ENCODE peak calls at places on chromosomes 12 and 14, in ten cellular contexts. One of them, this sample, is unnamed.
A peak's percentile ranks its signal among the peaks of the same experiment; 100 is the strongest.

GRCh38 chr12:22588817-22589216 is 36.2 kb upstream of the ETNK1 start:
- DNase-seq in fibroblast of the conjunctiva: no peak
- DNase-seq in HT1080: peak; percentile 1
- DNase-seq in progenitor cell of endocrine pancreas: no peak
- DNase-seq in left ventricle myocardium superior: no peak
- DNase-seq in MCF 10A: no peak
- DNase-seq in activated CD4-positive, alpha-beta T cell treated with anti-CD3 and anti-CD28 coated beads for 4 hours: no peak
- DNase-seq in effector memory CD4-positive, alpha-beta T cell: no peak
- DNase-seq in endothelial cell: no peak
- DNase-seq in heart right ventricle: no peak
- DNase-seq in this sample: no peak

GRCh38 chr12:94109154-94109553 is 39.2 kb upstream of the PLXNC1 start:
- DNase-seq in fibroblast of the conjunctiva: peak; percentile 29
- DNase-seq in HT1080: peak; percentile 61
- DNase-seq in progenitor cell of endocrine pancreas: no peak
- DNase-seq in left ventricle myocardium superior: no peak
- DNase-seq in MCF 10A: no peak
- DNase-seq in activated CD4-positive, alpha-beta T cell treated with anti-CD3 and anti-CD28 coated beads for 4 hours: peak; percentile 60
- DNase-seq in effector memory CD4-positive, alpha-beta T cell: no peak
- DNase-seq in endothelial cell: no peak
- DNase-seq in heart right ventricle: no peak
- DNase-seq in this sample: peak; percentile 77

GRCh38 chr12:40313928-40314327 is 89.1 kb downstream of the LRRK2 start:
- DNase-seq in fibroblast of the conjunctiva: no peak
- DNase-seq in HT1080: no peak
- DNase-seq in progenitor cell of endocrine pancreas: no peak
- DNase-seq in left ventricle myocardium superior: no peak
- DNase-seq in MCF 10A: no peak
- DNase-seq in activated CD4-positive, alpha-beta T cell treated with anti-CD3 and anti-CD28 coated beads for 4 hours: no peak
- DNase-seq in effector memory CD4-positive, alpha-beta T cell: no peak
- DNase-seq in endothelial cell: no peak
- DNase-seq in heart right ventricle: no peak
- DNase-seq in this sample: no peak

GRCh38 chr14:75811862-75812505 is 150.9 kb downstream of the TTLL5 start:
- DNase-seq in fibroblast of the conjunctiva: no peak
- DNase-seq in HT1080: no peak
- DNase-seq in progenitor cell of endocrine pancreas: no peak
- DNase-seq in left ventricle myocardium superior: no peak
- DNase-seq in MCF 10A: no peak
- DNase-seq in activated CD4-positive, alpha-beta T cell treated with anti-CD3 and anti-CD28 coated beads for 4 hours: no peak
- DNase-seq in effector memory CD4-positive, alpha-beta T cell: no peak
- DNase-seq in endothelial cell: no peak
- DNase-seq in heart right ventricle: no peak
- DNase-seq in this sample: no peak

GRCh38 chr14:104732931-104733681 is 9.1 kb downstream of the ADSS1 start:
- DNase-seq in fibroblast of the conjunctiva: no peak
- DNase-seq in HT1080: no peak
- DNase-seq in progenitor cell of endocrine pancreas: no peak
- DNase-seq in left ventricle myocardium superior: no peak
- DNase-seq in MCF 10A: peak; percentile 71
- DNase-seq in activated CD4-positive, alpha-beta T cell treated with anti-CD3 and anti-CD28 coated beads for 4 hours: no peak
- DNase-seq in effector memory CD4-positive, alpha-beta T cell: no peak
- DNase-seq in endothelial cell: no peak
- DNase-seq in heart right ventricle: peak; percentile 26
- DNase-seq in this sample: no peak

GRCh38 chr12:34406228-34406995 is 384.1 kb downstream of the ALG10 start:
- DNase-seq in fibroblast of the conjunctiva: no peak
- DNase-seq in HT1080: no peak
- DNase-seq in progenitor cell of endocrine pancreas: peak; percentile 9
- DNase-seq in left ventricle myocardium superior: peak; percentile 11
- DNase-seq in MCF 10A: no peak
- DNase-seq in activated CD4-positive, alpha-beta T cell treated with anti-CD3 and anti-CD28 coated beads for 4 hours: no peak
- DNase-seq in effector memory CD4-positive, alpha-beta T cell: no peak
- DNase-seq in endothelial cell: peak; percentile 0
- DNase-seq in heart right ventricle: peak; percentile 1
- DNase-seq in this sample: no peak

GRCh38 chr14:24238123-24238522 is 4.3 kb downstream of the TINF2 start:
- DNase-seq in fibroblast of the conjunctiva: no peak
- DNase-seq in HT1080: peak; percentile 25
- DNase-seq in progenitor cell of endocrine pancreas: no peak
- DNase-seq in left ventricle myocardium superior: no peak
- DNase-seq in MCF 10A: peak; percentile 33
- DNase-seq in activated CD4-positive, alpha-beta T cell treated with anti-CD3 and anti-CD28 coated beads for 4 hours: peak; percentile 44
- DNase-seq in effector memory CD4-positive, alpha-beta T cell: no peak
- DNase-seq in endothelial cell: no peak
- DNase-seq in heart right ventricle: no peak
- DNase-seq in this sample: no peak

GRCh38 chr12:97921957-97922722 is 459.5 kb downstream of the RMST start:
- DNase-seq in fibroblast of the conjunctiva: peak; percentile 72
- DNase-seq in HT1080: peak; percentile 65
- DNase-seq in progenitor cell of endocrine pancreas: no peak
- DNase-seq in left ventricle myocardium superior: no peak
- DNase-seq in MCF 10A: peak; percentile 40
- DNase-seq in activated CD4-positive, alpha-beta T cell treated with anti-CD3 and anti-CD28 coated beads for 4 hours: no peak
- DNase-seq in effector memory CD4-positive, alpha-beta T cell: no peak
- DNase-seq in endothelial cell: no peak
- DNase-seq in heart right ventricle: no peak
- DNase-seq in this sample: peak; percentile 84